ENCODE peak calls at places on chromosomes 7 and 10, in six cellular contexts. U, E, T, P, J and N are unnamed samples. For H3K4me1 and H3K9me2, the result is how much of the 10 kb centered on the place peaks cover.

GRCh38 chr10:26725837-26726727 is 28.6 kb downstream of the PDSS1 start:
- DNase-seq in U (peak), E (peak), T (peak), P (peak), J (peak), N (peak)

GRCh38 chr7:81264116-81264515 is 345.3 kb upstream of the SEMA3C start:
- DNase-seq in U (no peak), E (peak), T (no peak), P (no peak), J (no peak), N (no peak)

GRCh38 chr7:131338173-131338572 is 10.5 kb downstream of the MKLN1 start:
- DNase-seq in U (no peak), E (no peak), T (peak), P (no peak), J (no peak), N (no peak)

GRCh38 chr10:98513704-98514103 is 67.0 kb upstream of the HPS1 start:
- DNase-seq in U (no peak), E (no peak), T (no peak), P (no peak), J (no peak), N (no peak)

GRCh38 chr7:36906956-36907355 is 182.7 kb upstream of the AOAH start:
- DNase-seq in U (no peak), E (no peak), T (no peak), P (no peak), J (no peak), N (no peak)

GRCh38 chr10:21517134-21517982 is 8.1 kb downstream of the SKIDA1 start:
- DNase-seq in U (peak), E (peak), T (peak), P (no peak), J (peak), N (peak)

GRCh38 chr10:99920901-99921300 is 88.8 kb downstream of the DNMBP start:
- DNase-seq in U (no peak), E (peak), T (no peak), P (no peak), J (no peak), N (peak)

GRCh38 chr7:55099086-55099831 is 80.4 kb downstream of the EGFR start:
- DNase-seq in U (no peak), E (no peak), T (no peak), P (no peak), J (no peak), N (peak)

GRCh38 chr10:48690791-48691660 is 6.4 kb downstream of the WDFY4 start:
- DNase-seq in U (no peak), E (no peak), T (no peak), P (no peak), J (no peak), N (no peak)

GRCh38 chr7:101743995-101744360 is 73.4 kb upstream of the CUX1 start:
- DNase-seq in U (no peak), E (no peak), T (peak), P (no peak), J (no peak), N (no peak)

GRCh38 chr7:138247081-138247480 is 170.8 kb downstream of the AKR1D1 start:
- DNase-seq in U (no peak), E (no peak), T (no peak), P (no peak), J (no peak), N (no peak)

GRCh38 chr10:77629775-77630565 is 7.6 kb downstream of the KCNMA1 start:
- DNase-seq in U (no peak), E (peak), T (no peak), P (no peak), J (no peak), N (peak)

GRCh38 chr7:69245646-69246045 is 352.6 kb upstream of the AUTS2 start:
- DNase-seq in U (no peak), E (no peak), T (no peak), P (no peak), J (no peak), N (no peak)

GRCh38 chr7:149071641-149072437 is 18.7 kb downstream of the ZNF786 start:
- DNase-seq in U (peak), E (no peak), T (peak), P (peak), J (no peak), N (no peak)

GRCh38 chr7:41870017-41870416 is 167.1 kb upstream of the INHBA start:
- DNase-seq in U (no peak), E (no peak), T (no peak), P (no peak), J (no peak), N (peak)

GRCh38 chr10:121823993-121824463 is 103.8 kb downstream of the ATE1 start:
- DNase-seq in U (peak), E (peak), T (peak), P (peak), J (peak), N (peak)

GRCh38 chr7:105022458-105022857 is 8.5 kb downstream of the KMT2E start:
- DNase-seq in U (no peak), E (no peak), T (no peak), P (no peak), J (no peak), N (no peak)

GRCh38 chr10:16750461-16750860 is 66.8 kb downstream of the RSU1 start:
- DNase-seq in U (no peak), E (no peak), T (no peak), P (no peak), J (no peak), N (no peak)

DNA sequence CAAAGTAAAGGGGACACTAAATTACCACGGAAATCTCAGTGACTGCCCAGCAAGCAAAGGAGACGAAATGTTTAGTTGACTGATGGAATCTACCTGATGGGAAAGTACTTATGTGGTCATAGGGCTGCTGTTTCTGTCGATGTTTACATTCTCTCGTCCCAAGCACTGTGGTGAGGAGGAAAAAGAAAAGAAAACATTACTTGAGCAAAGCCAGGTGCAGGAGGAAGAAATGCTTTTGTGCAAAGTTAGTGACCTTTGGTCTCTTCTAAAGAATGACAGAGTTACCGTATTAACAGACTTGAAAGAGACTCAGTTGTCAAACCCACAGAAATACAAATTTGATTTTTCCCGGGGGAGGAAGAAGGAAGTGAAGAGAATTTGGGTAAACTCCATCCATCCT is 43.3 kb upstream of the FMC1 start:
- DNase-seq in U (peak), E (no peak), T (no peak), P (no peak), J (no peak), N (no peak)
- H3K4me1 ChIP-seq in U (under half), E (under half), T (under half), P (under half), J (under half), N (under half)

DNA sequence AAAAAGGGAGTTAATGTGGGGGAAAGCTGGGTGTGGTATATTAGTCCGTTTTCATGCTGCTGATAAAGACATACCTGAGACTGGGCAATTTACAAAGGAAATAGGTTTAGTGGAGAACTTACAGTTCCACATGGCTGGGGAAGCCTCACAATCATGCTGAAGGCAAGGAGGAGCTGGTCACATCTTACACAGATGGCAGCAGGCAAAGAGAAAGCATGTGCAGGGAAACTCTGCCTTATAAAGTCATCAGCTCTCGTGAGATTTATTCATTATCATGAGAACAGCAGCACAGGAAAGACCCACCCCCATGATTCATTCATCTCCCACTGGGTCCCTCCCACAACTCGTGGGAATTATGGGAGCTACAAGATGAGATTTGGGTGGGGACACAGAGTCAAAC is 114.2 kb downstream of the PAXIP1 start:
- DNase-seq in U (no peak), E (no peak), T (no peak), P (no peak), J (no peak), N (no peak)
- H3K9me2 ChIP-seq in U (under half), E (under half), T (under half), P (under half), J (under half), N (under half)

GRCh38 chr7:151276651-151277590 is 28.4 kb upstream of the SMARCD3 start:
- DNase-seq in U (peak), E (peak), T (peak), P (peak), J (peak), N (peak)
- TF ChIP-seq EZH2 in U (no peak), E (no peak), T (no peak), P (no peak), J (no peak), N (no peak)

DNA sequence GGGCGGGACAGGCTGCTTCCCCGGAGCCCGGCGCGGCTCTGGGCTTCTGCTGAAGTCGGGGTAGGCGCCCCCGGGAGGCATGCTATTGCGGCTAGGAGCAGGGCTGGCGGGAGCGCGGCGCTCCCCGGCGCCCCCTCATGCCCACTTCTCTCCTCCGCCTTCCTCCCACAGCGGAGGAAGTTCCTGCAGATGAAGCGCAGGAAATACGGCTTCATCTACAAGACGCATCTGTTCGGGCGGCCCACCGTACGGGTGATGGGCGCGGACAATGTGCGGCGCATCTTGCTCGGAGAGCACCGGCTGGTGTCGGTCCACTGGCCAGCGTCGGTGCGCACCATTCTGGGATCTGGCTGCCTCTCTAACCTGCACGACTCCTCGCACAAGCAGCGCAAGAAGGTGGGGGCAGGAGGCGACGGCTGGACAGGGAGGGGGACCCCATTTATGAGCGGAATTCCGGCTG is 474 bp downstream of the CYP26A1 start:
- DNase-seq in U (no peak), E (peak), T (peak), P (no peak), J (no peak), N (peak)
- H3K4me1 ChIP-seq in U (under half), E (under half), T (under half), P (under half), J (under half), N (under half)

DNA sequence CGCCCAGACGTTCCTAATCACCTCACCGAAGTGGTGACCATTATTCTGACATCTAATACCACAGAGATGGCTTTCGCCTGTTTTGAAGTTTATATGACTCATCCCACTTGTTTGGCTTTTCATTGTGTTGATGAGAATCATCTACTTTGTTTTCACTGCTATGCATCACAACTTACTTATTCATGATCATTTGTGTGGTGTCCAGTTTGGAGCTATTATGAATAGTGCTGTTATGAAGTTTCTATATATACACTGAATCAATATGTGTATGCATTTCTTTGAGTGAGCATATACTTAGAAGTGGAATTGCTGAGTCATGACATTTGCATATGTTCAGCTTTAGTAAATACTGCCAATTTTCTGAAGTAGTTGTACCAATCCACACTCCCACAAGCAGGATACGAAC is 38.6 kb upstream of the TNKS2 start:
- DNase-seq in U (no peak), E (peak), T (no peak), P (no peak), J (no peak), N (peak)
- H3K9me2 ChIP-seq in U (under half), E (under half), T (under half), P (under half), J (under half), N (under half)